ENCODE peak calls at places on chromosomes 1 and 21, in four cellular contexts. T is right atrium auricular region, J is GM13977, B is cardiac fibroblast. F is an unnamed sample.

GRCh38 chr1:199269241-199269640 is 630.4 kb downstream of the PTPRC start:
- DNase-seq in T (no peak), J (no peak), B (peak), F (no peak)

GRCh38 chr1:226990133-226990716 is 50.1 kb downstream of the COQ8A start:
- DNase-seq in J (peak), B (peak), T (no peak), F (no peak)

GRCh38 chr21:33817136-33817535 is 98.5 kb downstream of the ATP5PO start:
- DNase-seq in J (no peak), T (no peak), B (no peak), F (no peak)

GRCh38 chr1:182392045-182393028 is 747 bp upstream of the GLUL start:
- DNase-seq in J (no peak), B (peak), T (peak), F (peak)

GRCh38 chr1:31062867-31063380 is 2.6 kb downstream of the PUM1 start:
- DNase-seq in T (no peak), B (no peak), J (no peak), F (no peak)

GRCh38 chr1:12438349-12438924 is 179.6 kb downstream of the DHRS3 start:
- DNase-seq in T (no peak), B (no peak), J (peak), F (no peak)

GRCh38 chr1:174262747-174263241 is 103.5 kb downstream of the RABGAP1L start:
- DNase-seq in J (peak), T (no peak), B (peak), F (no peak)

GRCh38 chr1:12407050-12407961 is 177.5 kb downstream of the VPS13D start:
- DNase-seq in J (peak), B (peak), T (no peak), F (no peak)

GRCh38 chr1:75130865-75131592 is 3.2 kb upstream of the LHX8 start:
- DNase-seq in B (no peak), J (no peak), T (no peak), F (peak)

GRCh38 chr21:42080788-42081083 is 9.6 kb downstream of the UMODL1 start:
- DNase-seq in J (no peak), B (peak), T (no peak), F (no peak)

GRCh38 chr1:15524283-15525042 is 448 bp upstream of the CASP9 start:
- DNase-seq in T (peak), B (peak), J (peak), F (peak)

GRCh38 chr1:56494306-56494705 is 85.1 kb downstream of the PLPP3 start:
- DNase-seq in J (no peak), B (no peak), T (no peak), F (no peak)

GRCh38 chr1:152869808-152870419 is 8.2 kb upstream of the SMCP start:
- DNase-seq in J (peak), B (peak), T (peak), F (no peak)

GRCh38 chr1:19436716-19437476 is 48.4 kb downstream of the CAPZB start:
- DNase-seq in J (no peak), T (peak), B (peak), F (no peak)

GRCh38 chr1:29804181-29804899 is 568.0 kb downstream of the PTPRU start:
- DNase-seq in T (peak), B (no peak), J (no peak), F (peak)

GRCh38 chr1:80047791-80048190 is 1041.3 kb upstream of the ADGRL4 start:
- DNase-seq in J (no peak), T (no peak), B (peak), F (no peak)
- TF ChIP-seq CTCF in J (no peak), T (no peak), B (no peak), F (no peak)

DNA sequence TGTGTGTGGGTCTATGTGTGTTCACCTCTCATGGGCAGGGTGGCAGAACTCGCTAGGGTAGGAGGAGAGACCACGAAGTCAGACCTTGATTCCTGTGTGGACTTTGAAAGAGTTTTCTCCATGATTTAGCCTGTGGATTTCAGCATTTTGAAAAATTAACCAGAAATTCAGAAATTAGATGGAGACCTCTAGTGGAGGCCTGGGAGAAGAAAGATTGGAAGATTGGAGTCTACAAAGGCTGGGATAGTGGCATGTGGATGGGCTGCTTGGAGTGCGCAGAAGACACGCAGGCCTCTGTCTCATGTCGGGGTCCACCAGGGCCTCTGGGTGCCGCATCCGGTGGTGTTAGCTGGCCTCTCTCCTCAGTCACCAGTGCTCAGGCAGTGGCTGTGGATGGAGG is 18.9 kb upstream of the IGSF5 start:
- DNase-seq in B (no peak), T (no peak), J (no peak), F (no peak)
- TF ChIP-seq CTCF in B (no peak), T (no peak), J (no peak), F (no peak)

DNA sequence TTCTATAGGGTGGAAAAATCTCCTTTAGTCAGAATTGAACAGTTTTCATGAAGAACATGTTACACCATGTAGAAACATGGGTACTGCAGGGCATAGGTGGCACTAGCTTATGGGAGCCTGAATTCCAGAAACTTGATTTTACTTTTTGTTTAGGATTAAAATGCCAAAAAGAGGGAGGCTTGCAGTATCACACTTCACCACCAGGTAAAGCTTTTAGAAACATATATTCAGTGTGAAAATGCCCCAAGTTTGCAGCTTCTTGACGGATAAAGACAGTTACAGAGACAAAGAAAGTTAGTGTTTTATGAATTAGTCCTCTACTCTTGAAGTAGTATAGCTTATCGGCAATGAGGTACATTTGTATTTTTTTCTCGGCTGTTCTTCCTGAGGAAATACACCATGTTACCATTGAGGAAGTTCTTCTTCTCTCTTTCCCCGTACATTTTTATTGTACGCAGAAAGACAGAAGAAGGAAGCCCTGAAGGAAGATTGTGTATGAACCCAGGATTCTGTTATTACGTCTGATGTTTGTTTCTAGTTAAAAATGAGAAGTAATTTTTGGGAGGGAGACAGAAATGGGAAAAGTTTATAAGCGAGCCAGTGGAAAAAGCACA is 66.1 kb downstream of the PBX1 start:
- DNase-seq in T (no peak), J (no peak), B (no peak), F (no peak)
- TF ChIP-seq CTCF in T (peak), J (no peak), B (peak), F (peak)

DNA sequence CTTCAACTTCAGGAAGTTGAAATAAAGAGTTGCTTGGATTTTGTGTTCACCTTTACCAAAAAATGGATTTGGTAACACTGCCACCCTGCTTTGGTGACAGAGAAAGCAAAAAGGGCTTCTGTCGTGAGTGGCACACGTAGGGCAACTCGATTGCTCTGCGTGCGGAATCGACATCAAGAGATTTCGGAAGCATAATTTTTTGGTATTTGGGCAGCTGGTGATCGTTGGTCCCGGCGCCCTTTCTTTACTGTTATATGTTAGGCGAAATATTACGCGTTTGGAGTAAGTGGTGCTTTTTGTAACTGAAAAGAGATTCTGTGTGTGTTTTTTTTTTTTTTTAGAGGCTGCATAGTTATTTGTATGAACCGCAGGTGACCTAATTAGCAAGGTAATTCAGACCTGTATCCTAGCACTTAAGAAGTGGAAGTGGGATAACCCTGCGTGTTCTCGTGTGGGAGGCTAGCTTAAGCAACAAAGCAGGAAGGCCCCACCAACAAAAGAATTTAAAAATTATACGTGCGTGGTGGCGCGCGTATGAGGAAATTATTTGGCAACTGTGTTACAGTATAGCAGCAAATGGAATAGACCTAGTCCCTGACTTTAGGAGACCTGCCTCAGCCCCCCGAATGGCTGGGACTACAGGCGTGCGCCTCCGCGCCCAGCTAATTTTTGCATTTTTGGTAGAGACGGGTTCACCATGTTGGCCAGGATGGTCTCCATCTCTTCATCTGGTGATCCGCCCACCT is at the start of gene RNU11:
- DNase-seq in J (peak), B (peak), T (peak), F (peak)
- TF ChIP-seq CTCF in J (no peak), B (no peak), T (no peak), F (no peak)

GRCh38 chr21:25313891-25314646 is 293.2 kb downstream of the MRPL39 start:
- DNase-seq in B (peak), T (no peak), J (no peak), F (no peak)
- TF ChIP-seq CTCF in B (peak), T (peak), J (peak), F (peak)

F was measured in osteocyte.